ENCODE peak calls at places on chromosomes 16 and 17, in nine cellular contexts. One of them, this sample, is unnamed. For H3K4me1, the result is how much of the 10 kb centered on the place peaks cover.

GRCh38 chr17:74972107-74972972 is at the start of gene HID1:
- DNase-seq in NT2/D1: peak
- DNase-seq in uterus: no peak
- DNase-seq in lower lobe of right lung: peak
- DNase-seq in tibial nerve: no peak
- DNase-seq in transverse colon: peak
- DNase-seq in CD4-positive, alpha-beta memory T cell: peak
- DNase-seq in lung: peak
- DNase-seq in tibial artery: no peak
- DNase-seq in this sample: peak

GRCh38 chr17:28751600-28752366 is 8.0 kb downstream of the TRAF4 start:
- DNase-seq in CD4-positive, alpha-beta memory T cell: no peak
- DNase-seq in lower lobe of right lung: no peak
- DNase-seq in transverse colon: no peak
- DNase-seq in NT2/D1: no peak
- DNase-seq in tibial nerve: no peak
- DNase-seq in lung: no peak
- DNase-seq in tibial artery: no peak
- DNase-seq in uterus: no peak
- DNase-seq in this sample: no peak

GRCh38 chr16:53482123-53482522 is 20.9 kb downstream of the AKTIP start:
- DNase-seq in lower lobe of right lung: no peak
- DNase-seq in lung: no peak
- DNase-seq in transverse colon: no peak
- DNase-seq in tibial nerve: no peak
- DNase-seq in uterus: no peak
- DNase-seq in NT2/D1: no peak
- DNase-seq in CD4-positive, alpha-beta memory T cell: no peak
- DNase-seq in tibial artery: no peak
- DNase-seq in this sample: no peak

GRCh38 chr17:36072431-36073121 is 8.5 kb downstream of the CCL18 start:
- DNase-seq in lung: peak
- DNase-seq in NT2/D1: peak
- DNase-seq in CD4-positive, alpha-beta memory T cell: peak
- DNase-seq in tibial nerve: peak
- DNase-seq in uterus: no peak
- DNase-seq in transverse colon: peak
- DNase-seq in lower lobe of right lung: peak
- DNase-seq in tibial artery: no peak
- DNase-seq in this sample: peak

GRCh38 chr16:63005356-63005755 is 969.1 kb upstream of the CDH8 start:
- DNase-seq in CD4-positive, alpha-beta memory T cell: no peak
- DNase-seq in transverse colon: no peak
- DNase-seq in tibial nerve: no peak
- DNase-seq in NT2/D1: no peak
- DNase-seq in lung: no peak
- DNase-seq in lower lobe of right lung: no peak
- DNase-seq in uterus: no peak
- DNase-seq in tibial artery: no peak
- DNase-seq in this sample: no peak

GRCh38 chr17:1912146-1912545 is 82.3 kb downstream of the RPA1 start:
- DNase-seq in NT2/D1: no peak
- DNase-seq in lung: no peak
- DNase-seq in uterus: no peak
- DNase-seq in CD4-positive, alpha-beta memory T cell: no peak
- DNase-seq in tibial artery: no peak
- DNase-seq in lower lobe of right lung: no peak
- DNase-seq in transverse colon: no peak
- DNase-seq in tibial nerve: no peak
- DNase-seq in this sample: no peak

GRCh38 chr17:48605991-48606891 is 1.5 kb upstream of the HOXB6 start:
- DNase-seq in lung: no peak
- DNase-seq in transverse colon: no peak
- DNase-seq in tibial nerve: no peak
- DNase-seq in CD4-positive, alpha-beta memory T cell: no peak
- DNase-seq in tibial artery: no peak
- DNase-seq in lower lobe of right lung: no peak
- DNase-seq in uterus: no peak
- DNase-seq in NT2/D1: no peak
- DNase-seq in this sample: no peak

GRCh38 chr16:59605706-59606105 is 871.6 kb upstream of the GOT2 start:
- DNase-seq in uterus: no peak
- DNase-seq in lower lobe of right lung: no peak
- DNase-seq in transverse colon: no peak
- DNase-seq in tibial artery: no peak
- DNase-seq in CD4-positive, alpha-beta memory T cell: no peak
- DNase-seq in tibial nerve: no peak
- DNase-seq in lung: no peak
- DNase-seq in NT2/D1: no peak
- DNase-seq in this sample: no peak

GRCh38 chr16:25060920-25061319 is 45.8 kb upstream of the ARHGAP17 start:
- DNase-seq in tibial nerve: no peak
- DNase-seq in uterus: no peak
- DNase-seq in lower lobe of right lung: no peak
- DNase-seq in lung: no peak
- DNase-seq in CD4-positive, alpha-beta memory T cell: peak
- DNase-seq in NT2/D1: no peak
- DNase-seq in transverse colon: no peak
- DNase-seq in tibial artery: no peak
- DNase-seq in this sample: peak

GRCh38 chr17:4721203-4722135 is 9.8 kb upstream of the MED11 start:
- DNase-seq in tibial nerve: no peak
- DNase-seq in CD4-positive, alpha-beta memory T cell: no peak
- DNase-seq in lower lobe of right lung: peak
- DNase-seq in NT2/D1: no peak
- DNase-seq in lung: peak
- DNase-seq in transverse colon: peak
- DNase-seq in tibial artery: no peak
- DNase-seq in uterus: no peak
- DNase-seq in this sample: no peak

GRCh38 chr16:2964416-2965223 is 545 bp downstream of the KREMEN2 start:
- DNase-seq in uterus: no peak
- DNase-seq in lung: no peak
- DNase-seq in lower lobe of right lung: peak
- DNase-seq in CD4-positive, alpha-beta memory T cell: peak
- DNase-seq in NT2/D1: peak
- DNase-seq in tibial nerve: no peak
- DNase-seq in tibial artery: no peak
- DNase-seq in transverse colon: peak
- DNase-seq in this sample: peak

GRCh38 chr16:2963611-2964415 is at the start of gene KREMEN2:
- DNase-seq in lung: no peak
- DNase-seq in transverse colon: peak
- DNase-seq in tibial nerve: no peak
- DNase-seq in NT2/D1: no peak
- DNase-seq in lower lobe of right lung: peak
- DNase-seq in uterus: no peak
- DNase-seq in CD4-positive, alpha-beta memory T cell: peak
- DNase-seq in tibial artery: no peak
- DNase-seq in this sample: no peak

GRCh38 chr16:2960183-2961010 is 3.7 kb upstream of the KREMEN2 start:
- DNase-seq in lung: no peak
- DNase-seq in CD4-positive, alpha-beta memory T cell: no peak
- DNase-seq in uterus: no peak
- DNase-seq in tibial artery: no peak
- DNase-seq in NT2/D1: no peak
- DNase-seq in lower lobe of right lung: no peak
- DNase-seq in transverse colon: peak
- DNase-seq in tibial nerve: no peak
- DNase-seq in this sample: no peak

GRCh38 chr16:2963074-2963610 is 933 bp upstream of the KREMEN2 start:
- DNase-seq in CD4-positive, alpha-beta memory T cell: no peak
- DNase-seq in uterus: no peak
- DNase-seq in tibial artery: no peak
- DNase-seq in tibial nerve: no peak
- DNase-seq in lung: no peak
- DNase-seq in lower lobe of right lung: peak
- DNase-seq in NT2/D1: no peak
- DNase-seq in transverse colon: peak
- DNase-seq in this sample: peak

GRCh38 chr16:2962334-2963073 is 1.6 kb upstream of the KREMEN2 start:
- DNase-seq in transverse colon: no peak
- DNase-seq in CD4-positive, alpha-beta memory T cell: no peak
- DNase-seq in tibial artery: no peak
- DNase-seq in lower lobe of right lung: no peak
- DNase-seq in uterus: no peak
- DNase-seq in lung: no peak
- DNase-seq in NT2/D1: no peak
- DNase-seq in tibial nerve: no peak
- DNase-seq in this sample: no peak
- H3K4me1 ChIP-seq in transverse colon: under half
- H3K4me1 ChIP-seq in CD4-positive, alpha-beta memory T cell: under half
- H3K4me1 ChIP-seq in tibial artery: under half
- H3K4me1 ChIP-seq in lower lobe of right lung: under half
- H3K4me1 ChIP-seq in uterus: under half
- H3K4me1 ChIP-seq in lung: under half
- H3K4me1 ChIP-seq in NT2/D1: under half
- H3K4me1 ChIP-seq in tibial nerve: half or more
- H3K4me1 ChIP-seq in this sample: under half

DNA sequence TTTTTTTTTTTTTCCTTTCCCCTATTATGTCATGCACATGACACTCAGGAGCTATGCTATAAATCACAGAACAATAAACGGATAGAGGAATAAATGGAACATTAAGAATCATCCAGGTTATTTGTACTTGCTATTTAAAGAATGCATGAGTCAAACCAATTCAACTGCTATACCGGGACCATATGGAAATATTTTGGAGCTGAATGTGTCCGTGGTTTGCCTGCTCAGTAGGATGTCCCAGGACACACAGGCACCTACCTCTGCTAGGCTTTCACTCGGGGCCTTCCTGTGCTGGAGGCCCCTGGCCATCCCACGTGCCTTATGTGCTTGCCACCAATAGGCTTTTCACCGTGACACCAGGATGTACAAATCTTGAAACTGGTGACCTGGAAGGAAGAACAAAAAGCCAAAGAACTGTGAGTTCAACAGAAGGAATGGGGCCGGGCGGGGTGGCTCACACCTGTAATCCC is 15.3 kb upstream of the SEC14L1 start:
- DNase-seq in CD4-positive, alpha-beta memory T cell: no peak
- DNase-seq in tibial nerve: no peak
- DNase-seq in NT2/D1: no peak
- DNase-seq in uterus: no peak
- DNase-seq in transverse colon: no peak
- DNase-seq in lower lobe of right lung: no peak
- DNase-seq in tibial artery: no peak
- DNase-seq in lung: no peak
- DNase-seq in this sample: no peak
- H3K4me1 ChIP-seq in CD4-positive, alpha-beta memory T cell: under half
- H3K4me1 ChIP-seq in tibial nerve: half or more
- H3K4me1 ChIP-seq in NT2/D1: under half
- H3K4me1 ChIP-seq in uterus: under half
- H3K4me1 ChIP-seq in transverse colon: under half
- H3K4me1 ChIP-seq in lower lobe of right lung: half or more
- H3K4me1 ChIP-seq in tibial artery: under half
- H3K4me1 ChIP-seq in lung: under half
- H3K4me1 ChIP-seq in this sample: under half

GRCh38 chr17:19302791-19303233 is 59.7 kb downstream of the B9D1 start:
- DNase-seq in tibial nerve: no peak
- DNase-seq in uterus: no peak
- DNase-seq in CD4-positive, alpha-beta memory T cell: no peak
- DNase-seq in transverse colon: no peak
- DNase-seq in lung: no peak
- DNase-seq in NT2/D1: no peak
- DNase-seq in tibial artery: no peak
- DNase-seq in lower lobe of right lung: no peak
- DNase-seq in this sample: no peak

GRCh38 chr17:19305261-19305660 is 57.3 kb downstream of the B9D1 start:
- DNase-seq in transverse colon: no peak
- DNase-seq in CD4-positive, alpha-beta memory T cell: no peak
- DNase-seq in lower lobe of right lung: no peak
- DNase-seq in lung: no peak
- DNase-seq in tibial nerve: no peak
- DNase-seq in tibial artery: no peak
- DNase-seq in NT2/D1: no peak
- DNase-seq in uterus: no peak
- DNase-seq in this sample: no peak

GRCh38 chr17:19304751-19305150 is 57.8 kb downstream of the B9D1 start:
- DNase-seq in NT2/D1: no peak
- DNase-seq in lower lobe of right lung: no peak
- DNase-seq in lung: no peak
- DNase-seq in uterus: no peak
- DNase-seq in tibial artery: no peak
- DNase-seq in tibial nerve: no peak
- DNase-seq in transverse colon: no peak
- DNase-seq in CD4-positive, alpha-beta memory T cell: no peak
- DNase-seq in this sample: no peak

GRCh38 chr17:19303367-19303776 is 59.2 kb downstream of the B9D1 start:
- DNase-seq in lung: no peak
- DNase-seq in NT2/D1: no peak
- DNase-seq in tibial nerve: no peak
- DNase-seq in tibial artery: no peak
- DNase-seq in lower lobe of right lung: no peak
- DNase-seq in uterus: no peak
- DNase-seq in transverse colon: no peak
- DNase-seq in CD4-positive, alpha-beta memory T cell: no peak
- DNase-seq in this sample: no peak

GRCh38 chr17:19304209-19304608 is 58.3 kb downstream of the B9D1 start:
- DNase-seq in uterus: peak
- DNase-seq in CD4-positive, alpha-beta memory T cell: no peak
- DNase-seq in tibial artery: no peak
- DNase-seq in NT2/D1: no peak
- DNase-seq in transverse colon: peak
- DNase-seq in lung: peak
- DNase-seq in tibial nerve: peak
- DNase-seq in lower lobe of right lung: peak
- DNase-seq in this sample: no peak
- H3K4me1 ChIP-seq in uterus: under half
- H3K4me1 ChIP-seq in CD4-positive, alpha-beta memory T cell: under half
- H3K4me1 ChIP-seq in tibial artery: under half
- H3K4me1 ChIP-seq in NT2/D1: under half
- H3K4me1 ChIP-seq in transverse colon: half or more
- H3K4me1 ChIP-seq in lung: under half
- H3K4me1 ChIP-seq in tibial nerve: half or more
- H3K4me1 ChIP-seq in lower lobe of right lung: half or more
- H3K4me1 ChIP-seq in this sample: under half

DNA sequence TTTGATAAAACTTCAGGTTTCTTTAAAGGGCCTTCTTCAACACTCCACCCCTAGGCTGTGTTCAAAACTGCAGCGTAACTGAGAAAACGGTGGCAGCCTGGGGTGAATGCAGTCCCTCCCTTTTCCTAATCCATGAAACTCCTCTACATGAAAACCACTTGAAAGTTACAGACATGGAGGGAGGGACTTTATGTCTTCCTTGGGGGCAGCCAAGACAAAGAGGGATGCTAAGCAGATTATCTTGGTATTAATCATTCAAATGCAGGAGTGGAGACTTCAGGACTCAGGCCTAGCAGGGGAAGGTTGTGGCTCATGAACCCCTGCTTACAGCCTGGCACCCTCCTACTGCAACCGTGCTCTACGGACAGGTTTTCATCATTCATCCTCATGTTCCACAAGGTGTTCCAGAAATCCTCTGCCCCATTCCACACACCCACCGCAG is 46.8 kb downstream of the RNF112 start:
- DNase-seq in tibial nerve: no peak
- DNase-seq in NT2/D1: peak
- DNase-seq in CD4-positive, alpha-beta memory T cell: no peak
- DNase-seq in lung: no peak
- DNase-seq in lower lobe of right lung: no peak
- DNase-seq in tibial artery: no peak
- DNase-seq in uterus: no peak
- DNase-seq in transverse colon: no peak
- DNase-seq in this sample: no peak
- H3K4me1 ChIP-seq in tibial nerve: under half
- H3K4me1 ChIP-seq in NT2/D1: under half
- H3K4me1 ChIP-seq in CD4-positive, alpha-beta memory T cell: under half
- H3K4me1 ChIP-seq in lung: under half
- H3K4me1 ChIP-seq in lower lobe of right lung: under half
- H3K4me1 ChIP-seq in tibial artery: under half
- H3K4me1 ChIP-seq in uterus: under half
- H3K4me1 ChIP-seq in transverse colon: under half
- H3K4me1 ChIP-seq in this sample: under half

GRCh38 chr16:88654363-88655052 is 3.7 kb upstream of the CYBA start:
- DNase-seq in tibial nerve: no peak
- DNase-seq in transverse colon: no peak
- DNase-seq in lower lobe of right lung: no peak
- DNase-seq in CD4-positive, alpha-beta memory T cell: no peak
- DNase-seq in tibial artery: no peak
- DNase-seq in uterus: no peak
- DNase-seq in NT2/D1: no peak
- DNase-seq in lung: no peak
- DNase-seq in this sample: no peak
- H3K4me1 ChIP-seq in tibial nerve: under half
- H3K4me1 ChIP-seq in transverse colon: under half
- H3K4me1 ChIP-seq in lower lobe of right lung: under half
- H3K4me1 ChIP-seq in CD4-positive, alpha-beta memory T cell: under half
- H3K4me1 ChIP-seq in tibial artery: under half
- H3K4me1 ChIP-seq in uterus: under half
- H3K4me1 ChIP-seq in NT2/D1: under half
- H3K4me1 ChIP-seq in lung: under half
- H3K4me1 ChIP-seq in this sample: under half

This sample was measured in DND-41.